ENCODE peak calls at places on chromosome 21, in seven cellular contexts. One of them, this sample, is unnamed.

GRCh38 chr21:38958940-38959685 is 153.4 kb downstream of the ETS2 start:
- DNase-seq in lower lobe of right lung: no peak
- DNase-seq in AG09309: no peak
- DNase-seq in thyroid gland: no peak
- DNase-seq in cardiac fibroblast: peak; percentile 84
- DNase-seq in fibroblast of pulmonary artery: peak; percentile 89
- DNase-seq in GM12878: no peak
- DNase-seq in this sample: no peak

GRCh38 chr21:40191196-40191595 is 324.0 kb downstream of the PCP4 start:
- DNase-seq in lower lobe of right lung: no peak
- DNase-seq in fibroblast of pulmonary artery: no peak
- DNase-seq in thyroid gland: no peak
- DNase-seq in GM12878: no peak
- DNase-seq in cardiac fibroblast: no peak
- DNase-seq in AG09309: no peak
- DNase-seq in this sample: no peak

GRCh38 chr21:44895859-44896258 is 22.4 kb upstream of the PTTG1IP start:
- DNase-seq in AG09309: no peak
- DNase-seq in thyroid gland: no peak
- DNase-seq in fibroblast of pulmonary artery: no peak
- DNase-seq in cardiac fibroblast: no peak
- DNase-seq in GM12878: no peak
- DNase-seq in lower lobe of right lung: peak; percentile 28
- DNase-seq in this sample: no peak

GRCh38 chr21:27060190-27060589 is 93.3 kb upstream of the ADAMTS5 start:
- DNase-seq in fibroblast of pulmonary artery: peak; percentile 50
- DNase-seq in lower lobe of right lung: no peak
- DNase-seq in cardiac fibroblast: peak; percentile 17
- DNase-seq in thyroid gland: no peak
- DNase-seq in GM12878: no peak
- DNase-seq in AG09309: no peak
- DNase-seq in this sample: no peak

GRCh38 chr21:46661211-46661625 is 25.7 kb downstream of the PRMT2 start:
- DNase-seq in fibroblast of pulmonary artery: peak; percentile 87
- DNase-seq in lower lobe of right lung: peak; percentile 76
- DNase-seq in AG09309: peak; percentile 43
- DNase-seq in thyroid gland: peak; percentile 68
- DNase-seq in cardiac fibroblast: peak; percentile 89
- DNase-seq in GM12878: no peak
- DNase-seq in this sample: peak; percentile 65

GRCh38 chr21:46385846-46386725 is 62.1 kb downstream of the PCNT start:
- DNase-seq in GM12878: no peak
- DNase-seq in fibroblast of pulmonary artery: no peak
- DNase-seq in thyroid gland: no peak
- DNase-seq in AG09309: no peak
- DNase-seq in lower lobe of right lung: no peak
- DNase-seq in cardiac fibroblast: no peak
- DNase-seq in this sample: no peak

GRCh38 chr21:27206368-27206982 is 239.6 kb upstream of the ADAMTS5 start:
- DNase-seq in lower lobe of right lung: no peak
- DNase-seq in thyroid gland: no peak
- DNase-seq in GM12878: no peak
- DNase-seq in fibroblast of pulmonary artery: no peak
- DNase-seq in AG09309: no peak
- DNase-seq in cardiac fibroblast: no peak
- DNase-seq in this sample: no peak

GRCh38 chr21:41630249-41630648 is 122.3 kb upstream of the TMPRSS2 start:
- DNase-seq in GM12878: no peak
- DNase-seq in AG09309: peak; percentile 100
- DNase-seq in cardiac fibroblast: peak; percentile 99
- DNase-seq in thyroid gland: no peak
- DNase-seq in lower lobe of right lung: no peak
- DNase-seq in fibroblast of pulmonary artery: peak; percentile 99
- DNase-seq in this sample: no peak

GRCh38 chr21:29005696-29006095 is 13.0 kb upstream of the LTN1 start:
- DNase-seq in GM12878: no peak
- DNase-seq in lower lobe of right lung: no peak
- DNase-seq in fibroblast of pulmonary artery: no peak
- DNase-seq in cardiac fibroblast: no peak
- DNase-seq in AG09309: no peak
- DNase-seq in thyroid gland: no peak
- DNase-seq in this sample: no peak

GRCh38 chr21:16821588-16821987 is 691.3 kb upstream of the CXADR start:
- DNase-seq in thyroid gland: no peak
- DNase-seq in cardiac fibroblast: no peak
- DNase-seq in AG09309: no peak
- DNase-seq in lower lobe of right lung: no peak
- DNase-seq in GM12878: no peak
- DNase-seq in fibroblast of pulmonary artery: no peak
- DNase-seq in this sample: no peak
- H3K4me3 ChIP-seq in thyroid gland: no peak overlapping the region
- H3K4me3 ChIP-seq in cardiac fibroblast: no peak overlapping the region
- H3K4me3 ChIP-seq in AG09309: no peak overlapping the region
- H3K4me3 ChIP-seq in lower lobe of right lung: no peak overlapping the region
- H3K4me3 ChIP-seq in GM12878: no peak overlapping the region
- H3K4me3 ChIP-seq in fibroblast of pulmonary artery: no peak overlapping the region
- H3K4me3 ChIP-seq in this sample: no peak overlapping the region

DNA sequence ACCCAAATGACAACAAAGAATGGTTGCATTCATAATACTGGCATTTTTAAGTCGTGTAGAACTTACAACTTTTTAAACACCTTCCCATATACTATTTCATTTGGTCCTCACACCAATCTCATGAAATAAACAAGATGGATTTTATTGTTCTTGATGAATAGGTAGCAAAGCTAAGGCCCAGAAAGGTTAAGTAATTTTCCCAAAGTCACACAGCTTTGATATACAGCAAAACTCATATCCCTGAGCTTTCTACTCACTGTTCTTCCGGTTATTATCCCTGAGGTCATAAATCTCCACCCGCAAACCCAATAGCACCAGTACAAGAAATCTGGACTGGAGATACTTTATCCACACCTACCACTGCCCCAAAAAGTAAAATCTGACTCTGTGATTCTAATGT is 186.2 kb downstream of the RUNX1 start:
- DNase-seq in thyroid gland: no peak
- DNase-seq in GM12878: no peak
- DNase-seq in AG09309: no peak
- DNase-seq in fibroblast of pulmonary artery: no peak
- DNase-seq in lower lobe of right lung: no peak
- DNase-seq in cardiac fibroblast: no peak
- DNase-seq in this sample: no peak
- TF ChIP-seq CTCF in thyroid gland: no peak
- TF ChIP-seq CTCF in GM12878: no peak
- TF ChIP-seq CTCF in AG09309: no peak
- TF ChIP-seq CTCF in fibroblast of pulmonary artery: no peak
- TF ChIP-seq CTCF in lower lobe of right lung: no peak
- TF ChIP-seq CTCF in cardiac fibroblast: no peak
- TF ChIP-seq CTCF in this sample: no peak

GRCh38 chr21:33110340-33110715 is 40.4 kb downstream of the OLIG1 start:
- DNase-seq in thyroid gland: no peak
- DNase-seq in cardiac fibroblast: no peak
- DNase-seq in lower lobe of right lung: no peak
- DNase-seq in AG09309: no peak
- DNase-seq in fibroblast of pulmonary artery: no peak
- DNase-seq in GM12878: no peak
- DNase-seq in this sample: no peak

GRCh38 chr21:33112151-33112550 is 42.2 kb downstream of the OLIG1 start:
- DNase-seq in fibroblast of pulmonary artery: no peak
- DNase-seq in GM12878: no peak
- DNase-seq in AG09309: no peak
- DNase-seq in cardiac fibroblast: no peak
- DNase-seq in thyroid gland: no peak
- DNase-seq in lower lobe of right lung: no peak
- DNase-seq in this sample: no peak

GRCh38 chr21:33111577-33111976 is 41.6 kb downstream of the OLIG1 start:
- DNase-seq in thyroid gland: no peak
- DNase-seq in cardiac fibroblast: no peak
- DNase-seq in GM12878: no peak
- DNase-seq in lower lobe of right lung: no peak
- DNase-seq in AG09309: no peak
- DNase-seq in fibroblast of pulmonary artery: no peak
- DNase-seq in this sample: no peak

GRCh38 chr21:33112670-33113596 is 43.0 kb downstream of the OLIG1 start:
- DNase-seq in cardiac fibroblast: no peak
- DNase-seq in fibroblast of pulmonary artery: no peak
- DNase-seq in thyroid gland: no peak
- DNase-seq in GM12878: no peak
- DNase-seq in AG09309: no peak
- DNase-seq in lower lobe of right lung: no peak
- DNase-seq in this sample: no peak

GRCh38 chr21:33109574-33110339 is 39.8 kb downstream of the OLIG1 start:
- DNase-seq in lower lobe of right lung: no peak
- DNase-seq in cardiac fibroblast: no peak
- DNase-seq in GM12878: no peak
- DNase-seq in AG09309: no peak
- DNase-seq in thyroid gland: no peak
- DNase-seq in fibroblast of pulmonary artery: no peak
- DNase-seq in this sample: no peak
- H3K4me3 ChIP-seq in lower lobe of right lung: no peak overlapping the region
- H3K4me3 ChIP-seq in cardiac fibroblast: no peak overlapping the region
- H3K4me3 ChIP-seq in GM12878: no peak overlapping the region
- H3K4me3 ChIP-seq in AG09309: no peak overlapping the region
- H3K4me3 ChIP-seq in thyroid gland: no peak overlapping the region
- H3K4me3 ChIP-seq in fibroblast of pulmonary artery: no peak overlapping the region
- H3K4me3 ChIP-seq in this sample: no peak overlapping the region

GRCh38 chr21:33820371-33820770 is 95.2 kb downstream of the ATP5PO start:
- DNase-seq in GM12878: no peak
- DNase-seq in AG09309: no peak
- DNase-seq in lower lobe of right lung: no peak
- DNase-seq in fibroblast of pulmonary artery: no peak
- DNase-seq in cardiac fibroblast: no peak
- DNase-seq in thyroid gland: no peak
- DNase-seq in this sample: no peak

GRCh38 chr21:33825419-33825818 is 90.2 kb downstream of the ATP5PO start:
- DNase-seq in GM12878: no peak
- DNase-seq in cardiac fibroblast: no peak
- DNase-seq in lower lobe of right lung: no peak
- DNase-seq in AG09309: no peak
- DNase-seq in thyroid gland: no peak
- DNase-seq in fibroblast of pulmonary artery: no peak
- DNase-seq in this sample: no peak

GRCh38 chr21:33824156-33824941 is 91.3 kb downstream of the ATP5PO start:
- DNase-seq in lower lobe of right lung: no peak
- DNase-seq in cardiac fibroblast: no peak
- DNase-seq in AG09309: no peak
- DNase-seq in fibroblast of pulmonary artery: no peak
- DNase-seq in GM12878: no peak
- DNase-seq in thyroid gland: peak; percentile 92
- DNase-seq in this sample: no peak

GRCh38 chr21:33817663-33818433 is 97.8 kb downstream of the ATP5PO start:
- DNase-seq in cardiac fibroblast: peak; percentile 29
- DNase-seq in GM12878: no peak
- DNase-seq in fibroblast of pulmonary artery: no peak
- DNase-seq in thyroid gland: no peak
- DNase-seq in lower lobe of right lung: no peak
- DNase-seq in AG09309: no peak
- DNase-seq in this sample: no peak

DNA sequence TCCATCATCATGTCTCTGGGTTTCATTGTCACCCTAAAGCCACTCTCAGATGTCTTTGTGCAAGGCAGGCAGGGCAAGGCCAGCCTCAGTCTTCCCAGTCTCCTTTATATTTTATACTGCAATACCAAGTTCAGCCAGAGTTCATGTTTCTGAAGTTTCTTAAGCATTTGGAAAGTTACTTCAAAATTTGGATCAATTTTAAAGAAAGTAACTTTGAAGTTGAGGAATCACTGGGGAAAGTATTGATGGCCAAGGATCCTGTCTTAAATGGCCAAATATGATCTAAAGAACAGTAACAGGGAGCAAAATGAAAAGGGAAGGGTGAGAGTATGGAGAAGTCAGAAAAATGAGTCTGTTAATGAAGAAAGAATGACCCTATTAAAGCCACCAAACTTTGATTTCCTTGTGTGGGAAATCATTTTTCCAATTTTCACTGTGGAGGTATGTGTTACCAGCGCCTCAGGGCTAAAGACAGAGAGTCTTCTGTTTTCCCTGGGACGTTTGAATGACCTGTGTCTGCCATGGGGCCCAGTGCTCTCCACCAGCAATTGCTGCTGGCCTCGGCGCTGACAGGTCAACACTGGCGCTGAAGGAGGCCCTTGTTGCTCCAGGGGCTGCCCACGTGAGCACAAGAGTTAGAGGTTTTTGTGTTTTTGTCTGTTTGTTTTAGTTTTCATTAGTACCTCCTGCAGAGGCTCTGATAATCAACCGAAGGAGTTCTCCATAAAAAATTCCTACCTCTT is 93.9 kb downstream of the ATP5PO start:
- DNase-seq in cardiac fibroblast: no peak
- DNase-seq in AG09309: no peak
- DNase-seq in GM12878: no peak
- DNase-seq in fibroblast of pulmonary artery: no peak
- DNase-seq in lower lobe of right lung: no peak
- DNase-seq in thyroid gland: peak; percentile 82
- DNase-seq in this sample: no peak
- TF ChIP-seq CTCF in cardiac fibroblast: no peak
- TF ChIP-seq CTCF in AG09309: no peak
- TF ChIP-seq CTCF in GM12878: no peak
- TF ChIP-seq CTCF in fibroblast of pulmonary artery: no peak
- TF ChIP-seq CTCF in lower lobe of right lung: no peak
- TF ChIP-seq CTCF in thyroid gland: peak; percentile 13
- TF ChIP-seq CTCF in this sample: no peak